ENCODE peak calls at places on chromosomes 4 and X, in ten cellular contexts. X, I, R, A, H, Z, K, T, G and U are unnamed samples.
A peak's percentile ranks its signal among the peaks of the same experiment; 100 is the strongest.

GRCh38 chr4:78222575-78223186 is 165.6 kb downstream of the FRAS1 start:
- DNase-seq in X (no peak), I (no peak), R (peak; percentile 69), A (no peak), H (no peak), Z (no peak), K (no peak), T (no peak), G (no peak), U (no peak)

GRCh38 chrX:1884446-1884845 is 269.6 kb downstream of the ASMT start:
- DNase-seq in X (no peak), I (no peak), R (no peak), A (no peak), H (no peak), Z (no peak), K (no peak), T (no peak), G (no peak), U (no peak)

GRCh38 chrX:72540318-72540717 is 32.3 kb downstream of the HDAC8 start:
- DNase-seq in X (peak; percentile 46), I (no peak), R (no peak), A (no peak), H (no peak), Z (no peak), K (no peak), T (peak; percentile 41), G (peak; percentile 33), U (peak; percentile 40)

GRCh38 chr4:111556141-111556781 is 589.0 kb upstream of the FAM241A start:
- DNase-seq in X (no peak), I (no peak), R (no peak), A (no peak), H (no peak), Z (no peak), K (no peak), T (peak; percentile 32), G (peak; percentile 86), U (peak; percentile 35)

GRCh38 chr4:99677161-99677560 is 19.5 kb upstream of the C4orf54 start:
- DNase-seq in X (no peak), I (no peak), R (no peak), A (no peak), H (no peak), Z (no peak), K (no peak), T (no peak), G (no peak), U (no peak)

GRCh38 chr4:61740950-61741638 is 541.0 kb downstream of the ADGRL3 start:
- DNase-seq in X (peak; percentile 33), I (no peak), R (peak; percentile 3), A (no peak), H (no peak), Z (no peak), K (no peak), T (no peak), G (no peak), U (no peak)

GRCh38 chr4:151798678-151799416 is 38.0 kb upstream of the GATB start:
- DNase-seq in X (no peak), I (no peak), R (no peak), A (peak; percentile 4), H (no peak), Z (no peak), K (no peak), T (peak; percentile 30), G (peak; percentile 14), U (no peak)

GRCh38 chr4:108683479-108683878 is 33.1 kb downstream of the OSTC start:
- DNase-seq in X (peak; percentile 50), I (no peak), R (peak; percentile 40), A (no peak), H (no peak), Z (no peak), K (peak; percentile 2), T (peak; percentile 65), G (peak; percentile 59), U (peak; percentile 48)

GRCh38 chr4:2101346-2102044 is 42.4 kb downstream of the NAT8L start:
- DNase-seq in X (no peak), I (peak; percentile 70), R (no peak), A (no peak), H (peak; percentile 65), Z (no peak), K (no peak), T (peak; percentile 64), G (peak; percentile 76), U (peak; percentile 16)

GRCh38 chr4:154616731-154617130 is 4.3 kb upstream of the FGG start:
- DNase-seq in X (no peak), I (no peak), R (no peak), A (peak; percentile 45), H (no peak), Z (no peak), K (no peak), T (no peak), G (no peak), U (no peak)

GRCh38 chr4:55554453-55555030 is 7.8 kb upstream of the CLOCK start:
- DNase-seq in X (peak; percentile 71), I (no peak), R (no peak), A (no peak), H (no peak), Z (no peak), K (peak; percentile 11), T (peak; percentile 75), G (peak; percentile 71), U (peak; percentile 69)

GRCh38 chr4:100935090-100935489 is 412.2 kb downstream of the PPP3CA start:
- DNase-seq in X (no peak), I (no peak), R (no peak), A (no peak), H (no peak), Z (peak; percentile 16), K (peak; percentile 8), T (peak; percentile 19), G (peak; percentile 29), U (no peak)

GRCh38 chrX:115960440-115961084 is 210.0 kb upstream of the AGTR2 start:
- DNase-seq in X (no peak), I (no peak), R (no peak), A (no peak), H (peak; percentile 19), Z (peak; percentile 65), K (no peak), T (no peak), G (no peak), U (no peak)

GRCh38 chrX:17377795-17378194 is 2.8 kb downstream of the NHS start:
- DNase-seq in X (no peak), I (no peak), R (peak; percentile 2), A (no peak), H (no peak), Z (no peak), K (no peak), T (peak; percentile 13), G (no peak), U (no peak)

GRCh38 chrX:17376381-17377046 is 1.5 kb downstream of the NHS start:
- DNase-seq in X (no peak), I (no peak), R (peak; percentile 20), A (no peak), H (no peak), Z (peak; percentile 66), K (peak; percentile 17), T (peak; percentile 47), G (peak; percentile 50), U (no peak)

GRCh38 chrX:17375631-17376380 is 806 bp downstream of the NHS start:
- DNase-seq in X (peak; percentile 43), I (no peak), R (peak; percentile 62), A (no peak), H (no peak), Z (peak; percentile 16), K (peak; percentile 10), T (peak; percentile 65), G (peak; percentile 70), U (peak; percentile 28)

GRCh38 chrX:17375361-17375630 is 296 bp downstream of the NHS start:
- DNase-seq in X (no peak), I (no peak), R (no peak), A (no peak), H (no peak), Z (no peak), K (peak; percentile 5), T (no peak), G (no peak), U (no peak)

DNA sequence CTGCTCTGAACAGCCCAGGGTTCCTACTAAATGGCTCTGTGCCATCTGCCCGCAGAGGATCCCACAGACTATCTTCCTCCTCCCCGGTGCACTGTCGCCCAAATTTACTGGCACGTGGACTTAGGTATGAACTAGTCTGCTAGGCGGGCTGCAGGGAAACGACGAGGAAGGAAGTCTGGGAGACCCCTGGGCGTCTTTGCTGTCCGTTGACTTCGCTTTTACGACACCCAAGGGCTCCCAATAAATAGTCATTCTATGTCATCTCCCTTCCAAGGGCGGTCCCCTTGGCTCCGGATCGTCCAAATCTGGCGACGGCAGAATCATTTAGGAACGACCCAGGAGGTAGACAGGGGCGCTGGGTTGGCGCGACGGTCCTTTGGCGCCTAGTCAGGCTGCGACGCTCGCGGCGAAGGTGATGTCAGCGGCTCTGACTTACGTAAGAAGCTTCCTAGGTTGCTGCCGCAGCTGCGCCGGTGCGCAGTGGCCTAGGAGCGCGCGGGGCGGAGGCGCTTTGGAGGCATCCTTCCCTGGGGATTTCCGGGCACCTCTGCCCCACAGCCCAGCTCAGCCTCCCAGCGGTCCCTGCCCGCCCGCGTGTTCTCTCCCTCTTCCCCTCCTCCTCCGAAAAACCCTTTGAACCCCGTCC is 2.2 kb downstream of the NHS start:
- DNase-seq in X (peak; percentile 38), I (no peak), R (peak; percentile 69), A (no peak), H (no peak), Z (peak; percentile 64), K (peak; percentile 64), T (peak; percentile 77), G (peak; percentile 75), U (peak; percentile 50)
- H3K4me3 ChIP-seq in X (peak overlapping the region; percentile 35), I (peak overlapping the region; percentile 47), R (peak overlapping the region; percentile 64), A (no peak overlapping the region), H (peak overlapping the region; percentile 79), Z (peak overlapping the region; percentile 74), K (peak overlapping the region; percentile 93), T (peak overlapping the region; percentile 80), G (peak overlapping the region; percentile 66), U (peak overlapping the region; percentile 74)

DNA sequence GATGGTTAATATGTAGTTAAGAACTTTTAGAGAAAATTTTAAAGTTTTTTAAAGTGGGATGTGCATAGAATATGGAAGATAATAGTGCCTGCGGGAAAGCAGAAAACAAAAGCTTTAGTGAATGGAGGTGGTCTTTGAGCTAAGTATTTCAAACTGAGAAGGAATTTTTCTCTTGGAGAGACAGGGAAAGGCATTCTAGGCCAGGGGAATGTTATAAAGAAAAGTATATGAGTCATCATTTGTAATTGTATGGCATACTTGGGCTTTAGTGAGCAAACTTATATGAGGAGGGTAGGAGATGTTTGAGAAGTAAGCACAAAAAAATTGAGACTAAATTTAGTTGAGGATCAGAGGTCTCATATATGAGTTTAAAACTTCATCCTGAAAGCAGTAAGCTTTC is 467.0 kb downstream of the PPARGC1A start:
- DNase-seq in X (no peak), I (no peak), R (peak; percentile 36), A (no peak), H (no peak), Z (no peak), K (no peak), T (no peak), G (no peak), U (no peak)
- H3K4me3 ChIP-seq in X (no peak overlapping the region), I (no peak overlapping the region), R (no peak overlapping the region), A (no peak overlapping the region), H (no peak overlapping the region), Z (no peak overlapping the region), K (no peak overlapping the region), T (no peak overlapping the region), G (no peak overlapping the region), U (no peak overlapping the region)

GRCh38 chr4:107036602-107037151 is 564 bp upstream of the DKK2 start:
- DNase-seq in X (no peak), I (no peak), R (peak; percentile 31), A (no peak), H (no peak), Z (no peak), K (no peak), T (peak; percentile 24), G (peak; percentile 26), U (no peak)
- H3K4me3 ChIP-seq in X (peak overlapping the region; percentile 30), I (peak overlapping the region; percentile 44), R (peak overlapping the region; percentile 51), A (no peak overlapping the region), H (peak overlapping the region; percentile 51), Z (no peak overlapping the region), K (no peak overlapping the region), T (peak overlapping the region; percentile 77), G (peak overlapping the region; percentile 46), U (peak overlapping the region; percentile 70)

GRCh38 chr4:113467581-113467980 is 294.0 kb downstream of the CAMK2D start:
- DNase-seq in X (peak; percentile 76), I (no peak), R (no peak), A (no peak), H (no peak), Z (no peak), K (peak; percentile 12), T (peak; percentile 93), G (peak; percentile 87), U (peak; percentile 84)
- H3K4me3 ChIP-seq in X (no peak overlapping the region), I (peak overlapping the region; percentile 12), R (no peak overlapping the region), A (no peak overlapping the region), H (peak overlapping the region; percentile 47), Z (no peak overlapping the region), K (no peak overlapping the region), T (peak overlapping the region; percentile 62), G (peak overlapping the region; percentile 16), U (peak overlapping the region; percentile 40)